ENCODE peak calls at places on chromosomes 4 and X, in five cellular contexts. A is IMR-90, S is uterus, U is tibial nerve, H is lower leg skin. N is an unnamed sample.
A peak's percentile ranks its signal among the peaks of the same experiment; 100 is the strongest.

GRCh38 chr4:151117371-151117962 is 18.0 kb downstream of the RPS3A start:
- DNase-seq in H (no peak), U (peak; percentile 57), S (peak; percentile 61), A (peak; percentile 69), N (no peak)

GRCh38 chr4:113050837-113051236 is 1.4 kb downstream of the ANK2 start:
- DNase-seq in A (no peak), U (no peak), H (no peak), S (no peak), N (no peak)

GRCh38 chr4:77564231-77564630 is 41.4 kb upstream of the CXCL13 start:
- DNase-seq in H (no peak), S (no peak), A (no peak), U (peak; percentile 40), N (no peak)

GRCh38 chr4:152308925-152309324 is 227.0 kb downstream of the FBXW7 start:
- DNase-seq in A (no peak), H (no peak), U (no peak), S (no peak), N (no peak)

GRCh38 chrX:23694606-23695005 is 27.3 kb downstream of the PRDX4 start:
- DNase-seq in H (peak; percentile 89), S (peak; percentile 41), A (peak; percentile 57), U (peak; percentile 18), N (no peak)

GRCh38 chr4:84573738-84574720 is 8.9 kb upstream of the CDS1 start:
- DNase-seq in A (no peak), S (no peak), U (no peak), H (no peak), N (no peak)

GRCh38 chr4:8095956-8096689 is 62.5 kb downstream of the ABLIM2 start:
- DNase-seq in H (no peak), A (peak; percentile 18), U (no peak), S (no peak), N (no peak)

GRCh38 chr4:100372432-100372831 is 145.4 kb downstream of the EMCN start:
- DNase-seq in H (no peak), S (no peak), U (no peak), A (no peak), N (no peak)

GRCh38 chr4:73236151-73236550 is 22.4 kb downstream of the ANKRD17 start:
- DNase-seq in U (no peak), H (no peak), A (no peak), S (no peak), N (no peak)

GRCh38 chr4:69830529-69831269 is 29.2 kb downstream of the SULT1E1 start:
- DNase-seq in H (no peak), A (no peak), S (no peak), U (no peak), N (no peak)

GRCh38 chr4:102168580-102168979 is 176.7 kb downstream of the SLC39A8 start:
- DNase-seq in S (no peak), H (no peak), U (no peak), A (no peak), N (no peak)

GRCh38 chrX:116290359-116290758 is 119.8 kb downstream of the AGTR2 start:
- DNase-seq in A (no peak), S (no peak), U (no peak), H (no peak), N (no peak)

GRCh38 chr4:71367546-71367945 is 28.7 kb downstream of the SLC4A4 start:
- DNase-seq in H (no peak), S (no peak), A (no peak), U (no peak), N (no peak)

GRCh38 chr4:32207456-32207855 is 1487.3 kb downstream of the PCDH7 start:
- DNase-seq in U (no peak), S (no peak), H (no peak), A (no peak), N (no peak)

GRCh38 chr4:170589597-170590191 is 499.9 kb upstream of the AADAT start:
- DNase-seq in U (no peak), S (no peak), H (no peak), A (no peak), N (no peak)

GRCh38 chrX:153934473-153935325 is at the start of gene NAA10:
- DNase-seq in S (peak; percentile 78), A (peak; percentile 63), H (no peak), U (peak; percentile 42), N (no peak)

GRCh38 chr4:73897380-73898136 is 28.4 kb downstream of the CXCL1 start:
- DNase-seq in H (no peak), S (no peak), A (peak; percentile 60), U (no peak), N (no peak)

GRCh38 chr4:111198426-111198825 is 575.5 kb upstream of the PITX2 start:
- DNase-seq in H (no peak), A (no peak), U (no peak), S (no peak), N (no peak)

GRCh38 chr4:40576651-40577480 is 52.8 kb downstream of the RBM47 start:
- DNase-seq in A (peak; percentile 91), S (peak; percentile 39), U (peak; percentile 28), H (peak; percentile 91), N (peak; percentile 93)

GRCh38 chr4:38204317-38205060 is 244.3 kb downstream of the PTTG2 start:
- DNase-seq in H (no peak), U (no peak), A (no peak), S (no peak), N (no peak)

GRCh38 chr4:56650259-56651070 is 30.6 kb downstream of the HOPX start:
- DNase-seq in S (no peak), U (no peak), A (no peak), H (no peak), N (no peak)

GRCh38 chr4:105265689-105266088 is 119.0 kb downstream of the TET2 start:
- DNase-seq in U (no peak), S (no peak), H (no peak), A (no peak), N (no peak)

GRCh38 chrX:151973851-151974335 is 583 bp downstream of the GABRE start:
- DNase-seq in S (peak; percentile 25), U (no peak), A (no peak), H (peak; percentile 82), N (no peak)

GRCh38 chr4:102632236-102632635 is 128.5 kb downstream of the MANBA start:
- DNase-seq in H (no peak), A (no peak), U (no peak), S (no peak), N (no peak)

GRCh38 chr4:67684839-67685531 is 16.0 kb downstream of the UBA6 start:
- DNase-seq in A (peak; percentile 66), U (no peak), S (no peak), H (no peak), N (no peak)

GRCh38 chr4:98680806-98681205 is 22.4 kb upstream of the TSPAN5 start:
- DNase-seq in S (no peak), A (no peak), H (no peak), U (no peak), N (no peak)

GRCh38 chrX:3711331-3711917 is 2.0 kb downstream of the PRKX start:
- DNase-seq in H (no peak), A (no peak), S (no peak), U (no peak), N (no peak)

GRCh38 chr4:38026138-38026740 is 66.0 kb downstream of the PTTG2 start:
- DNase-seq in A (no peak), H (no peak), S (no peak), U (no peak), N (no peak)

GRCh38 chr4:165905405-165906027 is 32.5 kb downstream of the TLL1 start:
- DNase-seq in U (no peak), A (no peak), H (no peak), S (no peak), N (no peak)

GRCh38 chr4:37477126-37477525 is 209.1 kb downstream of the RELL1 start:
- DNase-seq in H (no peak), S (no peak), A (no peak), U (no peak), N (no peak)

GRCh38 chrX:104270916-104271512 is 16.3 kb upstream of the ESX1 start:
- DNase-seq in H (no peak), S (peak; percentile 19), A (peak; percentile 22), U (peak; percentile 13), N (no peak)

GRCh38 chr4:145828802-145829485 is 109.7 kb downstream of the ZNF827 start:
- DNase-seq in H (no peak), U (no peak), S (no peak), A (no peak), N (no peak)

GRCh38 chrX:13836575-13836974 is 19.7 kb upstream of the GPM6B start:
- DNase-seq in S (no peak), A (no peak), U (no peak), H (no peak), N (no peak)

GRCh38 chrX:149453030-149453429 is 52.1 kb downstream of the IDS start:
- DNase-seq in A (peak; percentile 17), H (no peak), S (no peak), U (no peak), N (no peak)

GRCh38 chr4:1239949-1240305 is 9.0 kb downstream of the CTBP1 start:
- DNase-seq in H (peak; percentile 74), A (no peak), U (no peak), S (no peak), N (no peak)

GRCh38 chr4:101718810-101719209 is 71.7 kb upstream of the BANK1 start:
- DNase-seq in A (no peak), S (no peak), U (no peak), H (no peak), N (no peak)

GRCh38 chr4:20317424-20317985 is 65.8 kb downstream of the SLIT2 start:
- DNase-seq in S (no peak), H (no peak), A (no peak), U (no peak), N (no peak)

GRCh38 chr4:182897601-182898478 is 19.3 kb downstream of the DCTD start:
- DNase-seq in A (no peak), U (no peak), S (no peak), H (peak; percentile 61), N (no peak)
- TF ChIP-seq POLR2A in A (no peak), U (no peak), S (no peak), H (no peak), N (no peak)

DNA sequence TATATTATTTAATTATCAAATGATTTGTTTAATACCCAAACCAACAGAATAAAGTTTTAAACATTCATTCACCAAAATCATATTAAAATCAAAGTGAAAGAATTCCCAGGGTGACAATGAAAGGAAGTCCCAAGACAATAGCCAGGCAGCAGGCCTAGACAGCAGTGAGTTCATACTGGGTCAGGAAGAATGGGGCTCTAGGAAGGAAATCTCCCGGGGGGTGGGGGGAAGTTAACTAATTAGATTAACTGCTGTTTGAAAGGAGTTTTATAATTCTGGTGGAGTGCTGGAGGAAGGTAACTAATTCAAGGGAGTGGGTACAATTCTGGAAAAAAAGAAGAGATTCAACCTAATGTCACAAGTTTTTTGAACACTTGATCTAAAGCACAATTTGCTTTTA is 104.1 kb downstream of the ZAR1 start:
- DNase-seq in U (no peak), A (no peak), S (no peak), H (no peak), N (no peak)
- TF ChIP-seq POLR2A in U (no peak), A (no peak), S (no peak), H (no peak), N (no peak)

GRCh38 chr4:5824227-5824626 is 68.7 kb downstream of the CRMP1 start:
- DNase-seq in H (no peak), A (no peak), S (no peak), U (no peak), N (no peak)
- TF ChIP-seq POLR2A in H (no peak), A (no peak), S (no peak), U (no peak), N (no peak)

GRCh38 chrX:51892921-51893745 is at the start of gene MAGED1:
- DNase-seq in H (peak; percentile 95), S (peak; percentile 91), A (peak; percentile 95), U (peak; percentile 68), N (peak; percentile 93)
- TF ChIP-seq POLR2A in H (no peak), S (peak; percentile 57), A (peak; percentile 97), U (peak; percentile 36), N (peak; percentile 22)

N was measured in esophagus muscularis mucosa.